ENCODE peak calls at places on chromosomes 6 and 20, in seven cellular contexts. One of them, this sample, is unnamed.

GRCh38 chr6:112443666-112444065 is 96.5 kb downstream of the RFPL4B start:
- DNase-seq in heart left ventricle: peak; percentile 80
- DNase-seq in IMR-90: peak; percentile 74
- DNase-seq in prostate gland: no peak
- DNase-seq in A549: no peak
- DNase-seq in erythroblast: no peak
- DNase-seq in thyroid gland: peak; percentile 59
- DNase-seq in this sample: no peak

GRCh38 chr6:166032366-166033171 is 135.1 kb downstream of the TBXT start:
- DNase-seq in heart left ventricle: peak; percentile 82
- DNase-seq in IMR-90: peak; percentile 90
- DNase-seq in prostate gland: no peak
- DNase-seq in A549: peak; percentile 33
- DNase-seq in erythroblast: no peak
- DNase-seq in thyroid gland: no peak
- DNase-seq in this sample: no peak

GRCh38 chr6:13406781-13407180 is 78.4 kb upstream of the TBC1D7 start:
- DNase-seq in heart left ventricle: peak; percentile 53
- DNase-seq in IMR-90: no peak
- DNase-seq in prostate gland: no peak
- DNase-seq in A549: no peak
- DNase-seq in erythroblast: peak; percentile 21
- DNase-seq in thyroid gland: no peak
- DNase-seq in this sample: no peak

GRCh38 chr20:13029687-13030510 is 21.1 kb downstream of the SPTLC3 start:
- DNase-seq in heart left ventricle: no peak
- DNase-seq in IMR-90: peak; percentile 84
- DNase-seq in prostate gland: peak; percentile 31
- DNase-seq in A549: peak; percentile 67
- DNase-seq in erythroblast: no peak
- DNase-seq in thyroid gland: peak; percentile 10
- DNase-seq in this sample: peak; percentile 30

GRCh38 chr6:52087498-52087999 is at the start of gene PKHD1:
- DNase-seq in heart left ventricle: no peak
- DNase-seq in IMR-90: peak; percentile 13
- DNase-seq in prostate gland: no peak
- DNase-seq in A549: peak; percentile 2
- DNase-seq in erythroblast: no peak
- DNase-seq in thyroid gland: no peak
- DNase-seq in this sample: no peak

GRCh38 chr6:143205983-143206382 is 145.3 kb downstream of the AIG1 start:
- DNase-seq in heart left ventricle: no peak
- DNase-seq in IMR-90: peak; percentile 22
- DNase-seq in prostate gland: no peak
- DNase-seq in A549: no peak
- DNase-seq in erythroblast: no peak
- DNase-seq in thyroid gland: no peak
- DNase-seq in this sample: no peak

GRCh38 chr20:29497261-29497671 is 1760.2 kb upstream of the DEFB115 start:
- DNase-seq in heart left ventricle: peak; percentile 28
- DNase-seq in IMR-90: no peak
- DNase-seq in prostate gland: peak; percentile 68
- DNase-seq in A549: no peak
- DNase-seq in erythroblast: no peak
- DNase-seq in thyroid gland: peak; percentile 73
- DNase-seq in this sample: no peak

GRCh38 chr6:100430962-100431361 is 33.8 kb downstream of the SIM1 start:
- DNase-seq in heart left ventricle: no peak
- DNase-seq in IMR-90: no peak
- DNase-seq in prostate gland: no peak
- DNase-seq in A549: peak; percentile 11
- DNase-seq in erythroblast: no peak
- DNase-seq in thyroid gland: no peak
- DNase-seq in this sample: no peak

GRCh38 chr6:90343581-90343980 is 46.9 kb upstream of the BACH2 start:
- DNase-seq in heart left ventricle: peak; percentile 51
- DNase-seq in IMR-90: peak; percentile 53
- DNase-seq in prostate gland: no peak
- DNase-seq in A549: no peak
- DNase-seq in erythroblast: no peak
- DNase-seq in thyroid gland: no peak
- DNase-seq in this sample: no peak

GRCh38 chr6:39432311-39433025 is 110.0 kb upstream of the KCNK16 start:
- DNase-seq in heart left ventricle: no peak
- DNase-seq in IMR-90: no peak
- DNase-seq in prostate gland: no peak
- DNase-seq in A549: no peak
- DNase-seq in erythroblast: no peak
- DNase-seq in thyroid gland: no peak
- DNase-seq in this sample: no peak

GRCh38 chr6:10205892-10206291 is 209.0 kb downstream of the TFAP2A start:
- DNase-seq in heart left ventricle: no peak
- DNase-seq in IMR-90: no peak
- DNase-seq in prostate gland: no peak
- DNase-seq in A549: no peak
- DNase-seq in erythroblast: no peak
- DNase-seq in thyroid gland: no peak
- DNase-seq in this sample: no peak

GRCh38 chr20:58555078-58555765 is 40.0 kb upstream of the APCDD1L start:
- DNase-seq in heart left ventricle: no peak
- DNase-seq in IMR-90: peak; percentile 89
- DNase-seq in prostate gland: no peak
- DNase-seq in A549: peak; percentile 21
- DNase-seq in erythroblast: no peak
- DNase-seq in thyroid gland: no peak
- DNase-seq in this sample: peak; percentile 91

GRCh38 chr6:37459981-37460800 is 27.2 kb downstream of the CMTR1 start:
- DNase-seq in heart left ventricle: no peak
- DNase-seq in IMR-90: no peak
- DNase-seq in prostate gland: no peak
- DNase-seq in A549: no peak
- DNase-seq in erythroblast: peak; percentile 99
- DNase-seq in thyroid gland: no peak
- DNase-seq in this sample: no peak

GRCh38 chr6:31308050-31308844 is 36.4 kb upstream of the HLA-C start:
- DNase-seq in heart left ventricle: peak; percentile 39
- DNase-seq in IMR-90: no peak
- DNase-seq in prostate gland: peak; percentile 76
- DNase-seq in A549: no peak
- DNase-seq in erythroblast: peak; percentile 7
- DNase-seq in thyroid gland: peak; percentile 87
- DNase-seq in this sample: no peak

GRCh38 chr6:74579794-74580193 is 626.1 kb downstream of the COL12A1 start:
- DNase-seq in heart left ventricle: no peak
- DNase-seq in IMR-90: no peak
- DNase-seq in prostate gland: no peak
- DNase-seq in A549: no peak
- DNase-seq in erythroblast: no peak
- DNase-seq in thyroid gland: no peak
- DNase-seq in this sample: no peak

GRCh38 chr6:160030103-160030502 is 61.2 kb downstream of the IGF2R start:
- DNase-seq in heart left ventricle: peak; percentile 91
- DNase-seq in IMR-90: peak; percentile 97
- DNase-seq in prostate gland: no peak
- DNase-seq in A549: no peak
- DNase-seq in erythroblast: no peak
- DNase-seq in thyroid gland: peak; percentile 94
- DNase-seq in this sample: peak; percentile 20

GRCh38 chr20:14700641-14700965 is 363.2 kb upstream of the FLRT3 start:
- DNase-seq in heart left ventricle: no peak
- DNase-seq in IMR-90: no peak
- DNase-seq in prostate gland: no peak
- DNase-seq in A549: no peak
- DNase-seq in erythroblast: no peak
- DNase-seq in thyroid gland: no peak
- DNase-seq in this sample: no peak

GRCh38 chr6:51025082-51025777 is 206.6 kb downstream of the TFAP2B start:
- DNase-seq in heart left ventricle: no peak
- DNase-seq in IMR-90: peak; percentile 7
- DNase-seq in prostate gland: no peak
- DNase-seq in A549: no peak
- DNase-seq in erythroblast: no peak
- DNase-seq in thyroid gland: no peak
- DNase-seq in this sample: peak; percentile 70

DNA sequence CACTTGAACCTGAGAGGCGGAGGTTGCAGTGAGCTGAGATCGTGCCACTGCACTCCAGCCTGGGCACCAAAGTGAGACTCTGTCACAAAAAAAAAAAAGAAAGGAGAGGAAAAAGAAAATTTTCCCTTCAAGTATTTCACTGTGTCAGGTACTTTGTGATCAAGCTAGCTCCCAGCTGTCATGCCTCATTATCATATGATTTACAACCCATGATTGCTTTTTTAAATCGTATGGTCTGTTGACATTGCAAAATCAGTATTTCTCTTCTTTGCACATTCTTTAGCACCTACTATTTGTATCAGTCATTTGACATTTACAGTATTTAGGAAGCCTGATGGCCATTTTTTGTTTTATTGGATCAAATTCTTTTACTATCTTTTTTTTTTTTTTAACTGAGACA is 22.4 kb downstream of the SASH1 start:
- DNase-seq in heart left ventricle: no peak
- DNase-seq in IMR-90: no peak
- DNase-seq in prostate gland: no peak
- DNase-seq in A549: no peak
- DNase-seq in erythroblast: no peak
- DNase-seq in thyroid gland: no peak
- DNase-seq in this sample: no peak
- TF ChIP-seq POLR2A in heart left ventricle: no peak
- TF ChIP-seq POLR2A in IMR-90: no peak
- TF ChIP-seq POLR2A in prostate gland: no peak
- TF ChIP-seq POLR2A in A549: no peak
- TF ChIP-seq POLR2A in erythroblast: no peak
- TF ChIP-seq POLR2A in thyroid gland: no peak
- TF ChIP-seq POLR2A in this sample: no peak

GRCh38 chr20:3766381-3766780 is 1.2 kb downstream of the ADISSP start:
- DNase-seq in heart left ventricle: no peak
- DNase-seq in IMR-90: no peak
- DNase-seq in prostate gland: no peak
- DNase-seq in A549: no peak
- DNase-seq in erythroblast: peak; percentile 43
- DNase-seq in thyroid gland: no peak
- DNase-seq in this sample: no peak

GRCh38 chr20:3766832-3767433 is 620 bp downstream of the ADISSP start:
- DNase-seq in heart left ventricle: no peak
- DNase-seq in IMR-90: no peak
- DNase-seq in prostate gland: no peak
- DNase-seq in A549: no peak
- DNase-seq in erythroblast: peak; percentile 86
- DNase-seq in thyroid gland: peak; percentile 25
- DNase-seq in this sample: no peak

GRCh38 chr20:3765171-3765887 is 2.2 kb downstream of the ADISSP start:
- DNase-seq in heart left ventricle: peak; percentile 83
- DNase-seq in IMR-90: no peak
- DNase-seq in prostate gland: no peak
- DNase-seq in A549: no peak
- DNase-seq in erythroblast: no peak
- DNase-seq in thyroid gland: no peak
- DNase-seq in this sample: no peak

GRCh38 chr20:3768342-3769130 is 983 bp upstream of the ADISSP start:
- DNase-seq in heart left ventricle: peak; percentile 83
- DNase-seq in IMR-90: peak; percentile 81
- DNase-seq in prostate gland: peak; percentile 47
- DNase-seq in A549: peak; percentile 89
- DNase-seq in erythroblast: peak; percentile 83
- DNase-seq in thyroid gland: peak; percentile 83
- DNase-seq in this sample: peak; percentile 82

GRCh38 chr20:3767434-3768341 is at the start of gene ADISSP:
- DNase-seq in heart left ventricle: peak; percentile 99
- DNase-seq in IMR-90: peak; percentile 98
- DNase-seq in prostate gland: peak; percentile 97
- DNase-seq in A549: peak; percentile 99
- DNase-seq in erythroblast: peak; percentile 99
- DNase-seq in thyroid gland: peak; percentile 98
- DNase-seq in this sample: peak; percentile 99
- TF ChIP-seq POLR2A in heart left ventricle: peak; percentile 69
- TF ChIP-seq POLR2A in IMR-90: peak; percentile 79
- TF ChIP-seq POLR2A in prostate gland: peak; percentile 74
- TF ChIP-seq POLR2A in A549: peak; percentile 94
- TF ChIP-seq POLR2A in erythroblast: peak; percentile 80
- TF ChIP-seq POLR2A in thyroid gland: no peak
- TF ChIP-seq POLR2A in this sample: peak; percentile 82

GRCh38 chr6:43297644-43298564 is at the start of gene SLC22A7:
- DNase-seq in heart left ventricle: peak; percentile 89
- DNase-seq in IMR-90: no peak
- DNase-seq in prostate gland: no peak
- DNase-seq in A549: no peak
- DNase-seq in erythroblast: no peak
- DNase-seq in thyroid gland: no peak
- DNase-seq in this sample: no peak
- TF ChIP-seq POLR2A in heart left ventricle: no peak
- TF ChIP-seq POLR2A in IMR-90: no peak
- TF ChIP-seq POLR2A in prostate gland: no peak
- TF ChIP-seq POLR2A in A549: no peak
- TF ChIP-seq POLR2A in erythroblast: no peak
- TF ChIP-seq POLR2A in thyroid gland: no peak
- TF ChIP-seq POLR2A in this sample: no peak

GRCh38 chr20:62900692-62901584 is 25.4 kb downstream of the DIDO1 start:
- DNase-seq in heart left ventricle: no peak
- DNase-seq in IMR-90: no peak
- DNase-seq in prostate gland: peak; percentile 71
- DNase-seq in A549: peak; percentile 57
- DNase-seq in erythroblast: no peak
- DNase-seq in thyroid gland: peak; percentile 48
- DNase-seq in this sample: no peak
- TF ChIP-seq POLR2A in heart left ventricle: no peak
- TF ChIP-seq POLR2A in IMR-90: no peak
- TF ChIP-seq POLR2A in prostate gland: peak; percentile 41
- TF ChIP-seq POLR2A in A549: no peak
- TF ChIP-seq POLR2A in erythroblast: no peak
- TF ChIP-seq POLR2A in thyroid gland: no peak
- TF ChIP-seq POLR2A in this sample: no peak

GRCh38 chr6:46653439-46653942 is 716 bp downstream of the SLC25A27 start:
- DNase-seq in heart left ventricle: no peak
- DNase-seq in IMR-90: no peak
- DNase-seq in prostate gland: no peak
- DNase-seq in A549: no peak
- DNase-seq in erythroblast: no peak
- DNase-seq in thyroid gland: no peak
- DNase-seq in this sample: no peak

GRCh38 chr6:46651006-46651405 is 1.6 kb downstream of the CYP39A1 start:
- DNase-seq in heart left ventricle: no peak
- DNase-seq in IMR-90: peak; percentile 2
- DNase-seq in prostate gland: no peak
- DNase-seq in A549: no peak
- DNase-seq in erythroblast: no peak
- DNase-seq in thyroid gland: no peak
- DNase-seq in this sample: no peak

GRCh38 chr6:46652603-46653438 is at the start of the genes CYP39A1 and SLC25A27:
- DNase-seq in heart left ventricle: peak; percentile 95
- DNase-seq in IMR-90: peak; percentile 59
- DNase-seq in prostate gland: peak; percentile 98
- DNase-seq in A549: peak; percentile 71
- DNase-seq in erythroblast: peak; percentile 76
- DNase-seq in thyroid gland: peak; percentile 98
- DNase-seq in this sample: no peak

GRCh38 chr6:46652232-46652602 is 401 bp downstream of the CYP39A1 start:
- DNase-seq in heart left ventricle: no peak
- DNase-seq in IMR-90: no peak
- DNase-seq in prostate gland: no peak
- DNase-seq in A549: no peak
- DNase-seq in erythroblast: no peak
- DNase-seq in thyroid gland: no peak
- DNase-seq in this sample: no peak

GRCh38 chr6:46651766-46652165 is 852 bp downstream of the CYP39A1 start:
- DNase-seq in heart left ventricle: no peak
- DNase-seq in IMR-90: no peak
- DNase-seq in prostate gland: no peak
- DNase-seq in A549: no peak
- DNase-seq in erythroblast: no peak
- DNase-seq in thyroid gland: no peak
- DNase-seq in this sample: no peak
- TF ChIP-seq POLR2A in heart left ventricle: no peak
- TF ChIP-seq POLR2A in IMR-90: no peak
- TF ChIP-seq POLR2A in prostate gland: no peak
- TF ChIP-seq POLR2A in A549: no peak
- TF ChIP-seq POLR2A in erythroblast: no peak
- TF ChIP-seq POLR2A in thyroid gland: no peak
- TF ChIP-seq POLR2A in this sample: no peak